ENCODE peak calls at places on chromosomes 12 and 14, in four cellular contexts. O is WTC11, Q is K562, R is SK-N-SH. I is an unnamed sample.

GRCh38 chr12:111467862-111468245 is 62.1 kb downstream of the SH2B3 start:
- DNase-seq in O (no peak), Q (no peak), R (no peak), I (no peak)

GRCh38 chr14:100593751-100594624 is 6.8 kb upstream of the BEGAIN start:
- DNase-seq in O (peak; percentile 7), Q (no peak), R (no peak), I (no peak)

GRCh38 chr14:92105073-92105844 is 1.1 kb downstream of the ATXN3 start:
- DNase-seq in O (no peak), Q (no peak), R (no peak), I (no peak)

GRCh38 chr12:3604750-3605638 is 114.0 kb downstream of the PRMT8 start:
- DNase-seq in O (peak; percentile 46), Q (no peak), R (peak; percentile 79), I (no peak)

GRCh38 chr14:36996133-36996856 is 176.1 kb downstream of the SLC25A21 start:
- DNase-seq in O (no peak), Q (peak; percentile 61), R (no peak), I (no peak)

GRCh38 chr14:98174031-98174430 is 1098.0 kb downstream of the BCL11B start:
- DNase-seq in O (no peak), Q (no peak), R (no peak), I (no peak)

GRCh38 chr12:89225401-89225800 is 126.9 kb downstream of the DUSP6 start:
- DNase-seq in O (no peak), Q (no peak), R (no peak), I (no peak)

GRCh38 chr12:77382096-77382742 is 316.9 kb upstream of the E2F7 start:
- DNase-seq in O (no peak), Q (no peak), R (no peak), I (no peak)

GRCh38 chr12:27422697-27423096 is 23.8 kb upstream of the SMCO2 start:
- DNase-seq in O (no peak), Q (no peak), R (no peak), I (no peak)

GRCh38 chr12:21169878-21170472 is 39.0 kb downstream of the SLCO1B1 start:
- DNase-seq in O (peak; percentile 88), Q (peak; percentile 43), R (peak; percentile 33), I (peak; percentile 37)

GRCh38 chr12:14554281-14555008 is 13.2 kb downstream of the PLBD1 start:
- DNase-seq in O (no peak), Q (peak; percentile 44), R (no peak), I (no peak)

GRCh38 chr12:28258998-28259397 is 68.7 kb downstream of the CCDC91 start:
- DNase-seq in O (no peak), Q (no peak), R (no peak), I (no peak)

GRCh38 chr14:95488376-95489162 is 27.9 kb downstream of the SYNE3 start:
- DNase-seq in O (no peak), Q (no peak), R (no peak), I (no peak)

GRCh38 chr14:94992046-94992445 is 165.3 kb downstream of the DICER1 start:
- DNase-seq in O (no peak), Q (no peak), R (no peak), I (no peak)

GRCh38 chr12:86389949-86390348 is 133.8 kb upstream of the MGAT4C start:
- DNase-seq in O (no peak), Q (no peak), R (no peak), I (no peak)

GRCh38 chr14:99731536-99732435 is 47.7 kb downstream of the CYP46A1 start:
- DNase-seq in O (peak; percentile 16), Q (no peak), R (no peak), I (no peak)

GRCh38 chr14:57963071-57963470 is 97.2 kb upstream of the SLC35F4 start:
- DNase-seq in O (no peak), Q (no peak), R (no peak), I (peak; percentile 29)

GRCh38 chr12:103012884-103013283 is 55.4 kb downstream of the ASCL1 start:
- DNase-seq in O (peak; percentile 39), Q (no peak), R (peak; percentile 6), I (no peak)

GRCh38 chr12:131279281-131279921 is 325.7 kb downstream of the ADGRD1 start:
- DNase-seq in O (no peak), Q (no peak), R (no peak), I (no peak)

GRCh38 chr12:123034022-123034541 is 53.6 kb downstream of the ARL6IP4 start:
- DNase-seq in O (no peak), Q (peak; percentile 77), R (no peak), I (no peak)

GRCh38 chr12:109255377-109255776 is 53.7 kb downstream of the FOXN4 start:
- DNase-seq in O (peak; percentile 46), Q (peak; percentile 37), R (no peak), I (peak; percentile 24)

GRCh38 chr14:104977681-104978647 is at the start of gene AHNAK2:
- DNase-seq in O (peak; percentile 89), Q (peak; percentile 85), R (peak; percentile 95), I (peak; percentile 69)

GRCh38 chr12:119178544-119179334 is at the start of gene HSPB8:
- DNase-seq in O (peak; percentile 71), Q (peak; percentile 16), R (peak; percentile 83), I (peak; percentile 21)

GRCh38 chr14:70754989-70755388 is 54.3 kb downstream of the MAP3K9 start:
- DNase-seq in O (no peak), Q (no peak), R (no peak), I (peak; percentile 41)

GRCh38 chr12:10364839-10365681 is 24.8 kb downstream of the KLRK1 start:
- DNase-seq in O (no peak), Q (peak; percentile 73), R (peak; percentile 33), I (peak; percentile 53)

GRCh38 chr12:121573949-121574520 is 6.8 kb downstream of the KDM2B start:
- DNase-seq in O (no peak), Q (no peak), R (no peak), I (no peak)

GRCh38 chr12:108856428-108857157 is 790 bp downstream of the SSH1 start:
- DNase-seq in O (peak; percentile 26), Q (peak; percentile 59), R (peak; percentile 51), I (peak; percentile 25)

GRCh38 chr12:2832550-2833127 is 2.2 kb downstream of the NRIP2 start:
- DNase-seq in O (no peak), Q (no peak), R (no peak), I (no peak)

GRCh38 chr12:12476836-12477531 is 85.7 kb downstream of the DUSP16 start:
- DNase-seq in O (no peak), Q (no peak), R (no peak), I (no peak)

GRCh38 chr14:26775765-26776577 is 178.1 kb upstream of the NOVA1 start:
- DNase-seq in O (no peak), Q (no peak), R (no peak), I (no peak)

GRCh38 chr12:118063567-118064391 is 2.8 kb upstream of the WSB2 start:
- DNase-seq in O (no peak), Q (no peak), R (no peak), I (peak; percentile 61)

GRCh38 chr12:132589856-132590255 is 20.5 kb downstream of the LRCOL1 start:
- DNase-seq in O (no peak), Q (no peak), R (no peak), I (no peak)

GRCh38 chr12:6700646-6701051 is at the start of gene PIANP:
- DNase-seq in O (peak; percentile 34), Q (no peak), R (peak; percentile 92), I (no peak)

GRCh38 chr12:64551676-64552075 is 58.6 kb upstream of the RASSF3 start:
- DNase-seq in O (no peak), Q (no peak), R (no peak), I (no peak)

GRCh38 chr14:94598816-94599655 is 13.2 kb upstream of the SERPINA3 start:
- DNase-seq in O (no peak), Q (no peak), R (no peak), I (peak; percentile 100)

GRCh38 chr12:121240484-121241202 is 30.7 kb downstream of the P2RX4 start:
- DNase-seq in O (peak; percentile 50), Q (peak; percentile 33), R (no peak), I (no peak)

GRCh38 chr12:104064842-104065441 is 611 bp downstream of the HCFC2 start:
- DNase-seq in O (no peak), Q (peak; percentile 48), R (peak; percentile 34), I (no peak)

GRCh38 chr14:61524211-61524806 is 171.0 kb upstream of the HIF1A start:
- DNase-seq in O (no peak), Q (peak; percentile 32), R (no peak), I (peak; percentile 84)

DNA sequence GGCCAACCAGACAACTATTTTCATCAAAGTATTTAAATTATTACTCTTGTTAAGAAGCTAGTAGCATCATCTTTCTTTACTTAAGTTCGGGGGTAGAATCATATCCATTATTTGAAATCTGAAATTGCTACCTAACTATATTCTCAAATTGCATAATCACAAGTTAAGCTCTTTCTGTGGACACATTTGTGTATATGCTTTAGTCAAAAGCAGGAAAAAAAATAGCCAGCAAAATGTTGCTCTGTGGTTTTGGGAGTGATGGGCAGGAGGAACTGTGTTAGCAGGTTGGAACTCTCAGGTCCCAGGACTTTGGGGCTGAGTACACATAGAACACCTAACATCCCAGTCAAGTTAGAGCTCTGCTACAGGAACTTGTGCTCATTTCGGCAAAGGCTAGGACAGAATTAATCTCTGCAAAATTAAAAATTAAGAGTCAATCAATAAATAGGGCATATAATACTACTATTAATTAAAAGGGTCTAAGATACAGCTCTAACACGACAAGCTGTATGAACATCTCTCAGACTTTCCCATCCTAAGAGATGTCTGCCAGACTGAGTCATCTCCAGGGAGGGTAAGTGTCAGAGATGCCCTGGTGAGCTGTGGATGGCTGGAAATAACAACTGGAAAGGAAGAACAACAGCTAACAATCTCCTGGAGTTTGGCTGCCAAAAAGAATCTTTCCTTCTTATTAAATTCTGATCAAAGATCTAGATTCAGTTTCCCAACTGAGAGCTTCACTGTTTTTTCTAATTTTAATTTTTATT is 203.5 kb upstream of the GZMB start:
- DNase-seq in O (no peak), Q (no peak), R (no peak), I (no peak)
- TF ChIP-seq FOXJ3 in O (no peak), Q (no peak), R (no peak), I (no peak)

GRCh38 chr14:51244591-51244990 is 4.5 kb downstream of the TMX1 start:
- DNase-seq in O (no peak), Q (no peak), R (no peak), I (no peak)
- TF ChIP-seq FOXJ3 in O (no peak), Q (no peak), R (no peak), I (no peak)

DNA sequence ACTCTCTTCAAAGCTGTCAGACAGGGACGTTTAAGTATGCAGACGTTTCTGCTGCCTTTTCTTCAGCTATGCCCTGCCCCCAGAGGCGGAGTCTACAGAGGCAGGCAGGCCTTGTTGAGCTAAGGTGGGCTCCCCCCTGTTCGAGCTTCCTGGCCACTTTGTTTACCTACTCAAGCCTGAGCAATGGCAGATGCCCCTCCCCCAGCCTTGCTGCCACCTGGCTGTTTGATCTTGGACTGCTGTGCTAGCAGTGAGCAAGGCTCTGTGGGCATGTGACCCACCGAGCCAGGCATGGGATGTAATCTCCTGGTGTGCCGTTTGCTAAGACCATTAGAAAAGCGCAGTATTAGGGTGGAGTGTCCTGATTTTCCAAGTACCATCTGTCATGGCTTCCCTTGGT is 900.4 kb upstream of the MDGA2 start:
- DNase-seq in O (peak; percentile 56), Q (no peak), R (no peak), I (no peak)
- TF ChIP-seq FOXJ3 in O (no peak), Q (no peak), R (no peak), I (no peak)

GRCh38 chr14:56119221-56119967 is 1.2 kb downstream of the PELI2 start:
- DNase-seq in O (peak; percentile 50), Q (peak; percentile 9), R (peak; percentile 50), I (no peak)
- TF ChIP-seq FOXJ3 in O (no peak), Q (no peak), R (no peak), I (no peak)